ENCODE peak calls at places on chromosomes 2 and 18, in six cellular contexts. K is IMR-90, B is H1, J is mesenchymal stem cell, N is neuronal stem cell, D is trophoblast cell. Q is an unnamed sample.

GRCh38 chr2:43905388-43905803 is 66.6 kb downstream of the ABCG8 start:
- DNase-seq in K (no peak), B (no peak), J (no peak), N (no peak), D (peak), Q (no peak)

GRCh38 chr2:121038831-121039230 is 246.2 kb downstream of the TFCP2L1 start:
- DNase-seq in K (no peak), B (no peak), J (no peak), N (no peak), D (no peak), Q (peak)

GRCh38 chr2:128642801-128643200 is 324.1 kb upstream of the HS6ST1 start:
- DNase-seq in K (no peak), B (no peak), J (no peak), N (no peak), D (no peak), Q (no peak)

GRCh38 chr2:102780467-102780866 is 18.6 kb downstream of the TMEM182 start:
- DNase-seq in K (no peak), B (no peak), J (no peak), N (no peak), D (no peak), Q (no peak)

GRCh38 chr2:217959723-217960122 is 43.1 kb downstream of the TNS1 start:
- DNase-seq in K (peak), B (no peak), J (no peak), N (no peak), D (no peak), Q (peak)

GRCh38 chr2:25018681-25019080 is 23.2 kb upstream of the EFR3B start:
- DNase-seq in K (no peak), B (no peak), J (no peak), N (no peak), D (no peak), Q (no peak)

GRCh38 chr18:64055019-64055418 is 85.1 kb downstream of the SERPINB8 start:
- DNase-seq in K (no peak), B (no peak), J (no peak), N (no peak), D (no peak), Q (no peak)

GRCh38 chr2:61178603-61179545 is 16.9 kb downstream of the C2orf74 start:
- DNase-seq in K (peak), B (peak), J (peak), N (no peak), D (no peak), Q (no peak)

GRCh38 chr18:33751613-33752221 is 173.7 kb downstream of the ASXL3 start:
- DNase-seq in K (peak), B (no peak), J (peak), N (no peak), D (no peak), Q (no peak)

GRCh38 chr18:37525302-37525585 is 40.4 kb downstream of the CELF4 start:
- DNase-seq in K (no peak), B (peak), J (no peak), N (no peak), D (no peak), Q (no peak)

GRCh38 chr2:103264058-103264457 is 502.2 kb downstream of the TMEM182 start:
- DNase-seq in K (no peak), B (no peak), J (no peak), N (no peak), D (no peak), Q (no peak)

GRCh38 chr2:18706001-18706400 is 116.6 kb upstream of the NT5C1B start:
- DNase-seq in K (no peak), B (no peak), J (no peak), N (no peak), D (peak), Q (no peak)

GRCh38 chr2:231191896-231192872 is 6.2 kb upstream of the ARMC9 start:
- DNase-seq in K (peak), B (peak), J (peak), N (no peak), D (no peak), Q (peak)

GRCh38 chr18:12155996-12156395 is 62.4 kb downstream of the ANKRD62 start:
- DNase-seq in K (no peak), B (no peak), J (no peak), N (no peak), D (peak), Q (no peak)

GRCh38 chr18:12640881-12641200 is 17.1 kb downstream of the SPIRE1 start:
- DNase-seq in K (no peak), B (peak), J (no peak), N (no peak), D (no peak), Q (no peak)

GRCh38 chr18:46447792-46448191 is 209.2 kb downstream of the LOXHD1 start:
- DNase-seq in K (no peak), B (no peak), J (no peak), N (no peak), D (no peak), Q (no peak)

GRCh38 chr18:13989209-13989608 is 73.9 kb upstream of the MC2R start:
- DNase-seq in K (no peak), B (no peak), J (no peak), N (no peak), D (no peak), Q (no peak)

GRCh38 chr2:164717000-164717597 is 95.8 kb upstream of the GRB14 start:
- DNase-seq in K (peak), B (no peak), J (peak), N (no peak), D (no peak), Q (no peak)

GRCh38 chr2:73983322-73984202 is 1.1 kb upstream of the TET3 start:
- DNase-seq in K (no peak), B (peak), J (no peak), N (no peak), D (peak), Q (peak)

GRCh38 chr18:75211721-75212625 is 1.4 kb downstream of the TSHZ1 start:
- DNase-seq in K (peak), B (peak), J (peak), N (peak), D (no peak), Q (peak)

GRCh38 chr2:104919127-104919526 is 65.2 kb downstream of the POU3F3 start:
- DNase-seq in K (no peak), B (no peak), J (no peak), N (no peak), D (no peak), Q (no peak)

GRCh38 chr2:104914509-104914908 is 60.6 kb downstream of the POU3F3 start:
- DNase-seq in K (no peak), B (no peak), J (no peak), N (no peak), D (no peak), Q (no peak)

GRCh38 chr2:104909317-104909716 is 55.4 kb downstream of the POU3F3 start:
- DNase-seq in K (no peak), B (no peak), J (no peak), N (no peak), D (no peak), Q (no peak)

DNA sequence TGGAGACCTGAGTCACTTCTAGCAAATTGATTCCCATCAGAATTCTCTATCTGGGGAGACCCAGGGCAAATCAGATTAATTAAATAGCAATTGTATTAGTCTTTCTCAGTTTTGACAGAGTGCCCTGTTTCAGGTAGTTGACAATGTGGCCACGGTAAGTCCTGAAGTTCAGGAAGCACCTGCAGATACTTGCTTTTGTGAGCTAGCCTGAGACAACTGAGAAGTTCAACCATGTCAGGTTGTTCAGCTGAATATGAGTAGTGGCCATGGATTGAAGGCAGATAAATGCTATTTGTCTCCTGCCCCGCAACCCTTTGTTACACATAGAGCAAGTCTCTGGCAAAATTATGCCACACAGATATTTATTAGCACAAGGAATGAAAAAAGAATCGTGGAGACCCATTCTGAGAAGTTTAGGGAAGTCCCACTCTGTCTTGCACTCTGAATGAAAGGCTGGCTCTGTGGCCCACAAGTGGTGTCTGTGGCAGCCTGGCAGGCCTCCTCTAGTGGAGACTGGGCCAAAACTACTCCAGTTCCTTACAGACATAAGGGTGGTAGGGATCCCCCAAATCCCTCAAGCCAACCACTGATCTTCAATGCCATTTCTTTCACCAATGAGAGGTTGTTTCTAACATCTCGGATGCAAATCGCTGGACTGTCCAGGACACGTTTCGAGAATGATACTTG is 61.3 kb downstream of the POU3F3 start:
- DNase-seq in K (no peak), B (no peak), J (no peak), N (no peak), D (no peak), Q (no peak)
- H3K14ac ChIP-seq in K (no peak), B (no peak), J (no peak), N (no peak), D (no peak), Q (no peak)

GRCh38 chr2:201538025-201538424 is 86.5 kb downstream of the STRADB start:
- DNase-seq in K (no peak), B (no peak), J (no peak), N (no peak), D (peak), Q (no peak)

GRCh38 chr2:201546576-201546975 is 95.0 kb downstream of the STRADB start:
- DNase-seq in K (peak), B (no peak), J (peak), N (no peak), D (no peak), Q (no peak)

DNA sequence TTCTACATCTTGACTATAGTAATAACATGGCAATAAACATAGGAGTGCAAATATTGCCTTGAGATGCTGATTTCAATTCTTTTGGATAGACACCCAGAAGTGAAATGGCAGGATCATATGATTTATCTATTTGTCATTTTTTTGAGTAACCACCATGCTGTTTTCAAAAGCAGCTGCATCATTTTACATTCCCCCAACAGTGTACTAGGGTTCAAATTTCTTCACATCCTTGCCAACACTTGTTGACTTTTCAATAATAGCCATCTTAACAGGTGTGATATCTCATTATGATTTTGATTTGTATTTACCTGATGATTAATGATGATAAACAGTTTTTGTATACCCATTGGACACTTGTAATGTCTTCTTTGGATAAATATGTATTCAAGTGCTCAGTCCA is 90.8 kb downstream of the STRADB start:
- DNase-seq in K (no peak), B (no peak), J (no peak), N (no peak), D (no peak), Q (no peak)
- H3K14ac ChIP-seq in K (no peak), B (no peak), J (no peak), N (no peak), D (no peak), Q (no peak)

GRCh38 chr2:104784264-104784663 is 69.7 kb upstream of the POU3F3 start:
- DNase-seq in K (no peak), B (no peak), J (no peak), N (no peak), D (no peak), Q (no peak)

GRCh38 chr2:104788721-104789446 is 65.0 kb upstream of the POU3F3 start:
- DNase-seq in K (no peak), B (no peak), J (no peak), N (peak), D (no peak), Q (no peak)

GRCh38 chr2:104790100-104790811 is 63.7 kb upstream of the POU3F3 start:
- DNase-seq in K (no peak), B (peak), J (no peak), N (peak), D (no peak), Q (peak)

GRCh38 chr2:104786204-104786603 is 67.7 kb upstream of the POU3F3 start:
- DNase-seq in K (no peak), B (no peak), J (no peak), N (no peak), D (no peak), Q (no peak)

DNA sequence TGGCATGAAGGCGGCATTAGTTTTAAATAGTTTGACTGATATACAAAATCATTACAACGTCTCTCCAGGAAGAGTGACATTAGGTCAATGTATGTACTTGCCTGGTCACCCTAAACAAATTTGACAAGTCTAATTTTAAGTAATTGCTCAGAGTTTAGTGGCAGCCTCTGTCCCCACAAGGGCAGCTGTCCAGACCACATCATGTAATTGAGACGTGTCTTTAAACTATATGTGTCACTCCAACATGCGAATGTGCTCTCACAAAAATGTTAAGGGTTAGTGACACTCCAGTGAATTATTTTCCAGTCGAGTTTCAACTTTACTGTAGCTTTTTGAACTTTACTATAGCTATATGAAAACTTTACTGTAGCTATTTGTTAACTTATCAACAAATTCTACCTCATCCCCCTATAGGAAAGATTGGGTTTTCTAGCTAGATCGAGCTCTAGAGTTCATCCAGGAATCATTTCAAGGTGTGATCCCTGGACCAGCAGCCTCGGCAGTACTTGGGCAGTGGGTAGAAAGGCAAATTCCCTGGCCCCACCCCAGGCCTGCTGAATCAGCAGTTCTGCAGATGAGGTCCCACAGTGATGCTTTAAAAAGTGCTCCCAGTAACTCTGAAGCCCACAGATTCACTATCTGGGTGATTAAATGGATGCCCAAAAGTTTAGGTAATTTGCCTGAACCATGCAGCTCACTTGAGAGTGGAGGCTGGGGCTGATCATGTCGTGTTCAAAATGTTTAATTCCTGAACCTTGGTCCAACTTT is 66.4 kb upstream of the POU3F3 start:
- DNase-seq in K (no peak), B (no peak), J (no peak), N (no peak), D (no peak), Q (no peak)
- H3K14ac ChIP-seq in K (no peak), B (no peak), J (no peak), N (no peak), D (no peak), Q (no peak)

GRCh38 chr2:215397632-215398341 is 38.1 kb downstream of the FN1 start:
- DNase-seq in K (peak), B (no peak), J (peak), N (no peak), D (no peak), Q (no peak)

GRCh38 chr2:215396595-215397313 is 39.1 kb downstream of the FN1 start:
- DNase-seq in K (peak), B (no peak), J (peak), N (no peak), D (no peak), Q (no peak)

GRCh38 chr2:215394102-215394805 is 41.6 kb downstream of the FN1 start:
- DNase-seq in K (no peak), B (no peak), J (no peak), N (no peak), D (no peak), Q (no peak)

GRCh38 chr2:215392687-215393270 is 43.1 kb downstream of the FN1 start:
- DNase-seq in K (no peak), B (no peak), J (no peak), N (no peak), D (no peak), Q (no peak)

DNA sequence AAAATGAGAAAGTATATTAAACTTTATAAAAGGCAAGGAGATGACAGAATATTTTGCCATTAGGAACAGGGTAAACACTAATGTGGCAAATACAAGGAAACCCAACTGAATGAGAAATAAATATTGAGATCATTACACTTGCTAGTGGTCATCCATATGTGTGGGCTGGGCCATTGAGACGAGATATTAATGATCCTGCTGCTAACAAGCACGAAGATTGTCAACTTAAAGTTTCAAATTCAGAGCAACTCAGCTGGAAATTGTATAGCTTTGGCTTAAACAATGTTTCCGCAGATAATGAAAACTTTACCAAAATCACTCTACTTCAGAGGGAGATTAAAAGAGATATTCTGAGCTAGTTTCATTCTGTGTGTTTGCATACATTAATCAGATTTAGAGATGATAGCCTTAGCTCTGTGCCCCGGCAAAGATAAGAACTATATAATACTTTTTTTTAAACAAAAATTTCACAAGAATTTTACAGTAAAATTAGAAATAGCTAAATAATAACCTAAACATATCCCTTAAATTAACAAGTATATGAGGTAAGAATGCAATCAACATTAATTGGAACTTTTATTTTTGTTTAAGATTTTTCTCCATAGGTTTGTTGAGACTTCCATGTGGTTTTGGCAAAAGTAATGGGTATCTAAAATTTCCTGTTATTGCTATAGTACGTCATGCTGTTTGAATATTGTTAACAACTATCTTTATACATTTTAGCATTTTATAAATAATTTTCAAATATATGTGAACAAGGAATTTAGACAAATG is 40.0 kb downstream of the FN1 start:
- DNase-seq in K (no peak), B (no peak), J (no peak), N (no peak), D (no peak), Q (no peak)
- H3K14ac ChIP-seq in K (no peak), B (no peak), J (no peak), N (no peak), D (no peak), Q (no peak)

GRCh38 chr2:177540293-177540692 is 147.7 kb downstream of the AGPS start:
- DNase-seq in K (no peak), B (no peak), J (no peak), N (no peak), D (no peak), Q (no peak)
- H3K14ac ChIP-seq in K (no peak), B (no peak), J (no peak), N (no peak), D (no peak), Q (no peak)

Q was measured in H9.